ENCODE peak calls at places on chromosome 17, in six cellular contexts. R is uterus, S is cardiac muscle cell, X is heart left ventricle, L is IMR-90, E is esophagus squamous epithelium. G is an unnamed sample.

GRCh38 chr17:44892250-44892649 is 7.0 kb downstream of the EFTUD2 start:
- DNase-seq in R (no peak), S (no peak), X (no peak), L (no peak), E (no peak), G (no peak)

GRCh38 chr17:78558181-78558850 is 18.9 kb downstream of the DNAH17 start:
- DNase-seq in R (no peak), S (peak; percentile 30), X (no peak), L (no peak), E (no peak), G (peak; percentile 11)

GRCh38 chr17:29051194-29051593 is 8.3 kb downstream of the PIPOX start:
- DNase-seq in R (no peak), S (no peak), X (no peak), L (no peak), E (no peak), G (no peak)

GRCh38 chr17:32546031-32546444 is 59.2 kb downstream of the CDK5R1 start:
- DNase-seq in R (no peak), S (no peak), X (no peak), L (no peak), E (no peak), G (no peak)

GRCh38 chr17:73286863-73287296 is 24.9 kb downstream of the CDC42EP4 start:
- DNase-seq in R (peak; percentile 68), S (peak; percentile 73), X (no peak), L (peak; percentile 41), E (no peak), G (peak; percentile 73)

GRCh38 chr17:80605326-80606066 is 60.9 kb downstream of the RPTOR start:
- DNase-seq in R (no peak), S (peak; percentile 24), X (no peak), L (peak; percentile 44), E (no peak), G (no peak)

GRCh38 chr17:60231234-60231633 is 81.5 kb downstream of the CA4 start:
- DNase-seq in R (no peak), S (peak; percentile 57), X (no peak), L (peak; percentile 39), E (no peak), G (peak; percentile 67)

GRCh38 chr17:7281074-7281952 is at the start of gene SLC2A4:
- DNase-seq in R (peak; percentile 93), S (peak; percentile 96), X (peak; percentile 94), L (peak; percentile 90), E (no peak), G (peak; percentile 96)

GRCh38 chr17:31523862-31524730 is 132.6 kb downstream of the RAB11FIP4 start:
- DNase-seq in R (no peak), S (no peak), X (no peak), L (no peak), E (no peak), G (no peak)

GRCh38 chr17:9290226-9290613 is 268.9 kb downstream of the NTN1 start:
- DNase-seq in R (no peak), S (no peak), X (no peak), L (no peak), E (no peak), G (no peak)

GRCh38 chr17:8019665-8020064 is 17.2 kb downstream of the GUCY2D start:
- DNase-seq in R (no peak), S (no peak), X (no peak), L (peak; percentile 15), E (no peak), G (no peak)

GRCh38 chr17:70081885-70082284 is 6.9 kb downstream of the KCNJ16 start:
- DNase-seq in R (no peak), S (no peak), X (no peak), L (no peak), E (no peak), G (no peak)

DNA sequence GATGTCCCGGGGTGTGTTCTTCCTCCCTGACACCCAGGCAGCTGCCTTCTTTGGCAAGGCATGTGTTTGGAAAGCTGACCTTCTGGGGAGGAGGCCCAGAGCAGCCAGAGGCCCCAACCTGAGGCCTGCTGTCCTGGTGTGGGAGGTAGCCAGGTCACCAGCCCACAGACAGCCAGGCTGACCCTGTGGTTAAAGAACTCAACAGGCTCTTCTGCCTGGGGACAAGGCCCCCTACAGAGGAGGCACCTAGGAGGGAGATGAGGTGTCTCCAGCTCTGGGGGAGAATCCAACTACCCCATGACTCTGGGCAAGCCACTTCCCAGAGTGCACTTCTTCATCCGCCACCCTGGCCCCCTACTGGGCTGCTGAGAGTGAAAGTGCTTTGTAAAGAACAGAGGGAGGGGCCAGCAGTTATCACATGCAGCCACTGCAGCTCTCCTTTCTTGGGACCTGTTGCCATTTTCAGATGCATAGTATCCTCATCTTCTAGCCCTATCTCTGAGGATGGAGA is 13.1 kb upstream of the SREBF1 start:
- DNase-seq in R (peak; percentile 61), S (peak; percentile 68), X (peak; percentile 66), L (peak; percentile 43), E (no peak), G (peak; percentile 97)
- H3K4me3 ChIP-seq in R (no peak overlapping the region), S (no peak overlapping the region), X (no peak overlapping the region), L (no peak overlapping the region), E (no peak overlapping the region), G (no peak overlapping the region)

DNA sequence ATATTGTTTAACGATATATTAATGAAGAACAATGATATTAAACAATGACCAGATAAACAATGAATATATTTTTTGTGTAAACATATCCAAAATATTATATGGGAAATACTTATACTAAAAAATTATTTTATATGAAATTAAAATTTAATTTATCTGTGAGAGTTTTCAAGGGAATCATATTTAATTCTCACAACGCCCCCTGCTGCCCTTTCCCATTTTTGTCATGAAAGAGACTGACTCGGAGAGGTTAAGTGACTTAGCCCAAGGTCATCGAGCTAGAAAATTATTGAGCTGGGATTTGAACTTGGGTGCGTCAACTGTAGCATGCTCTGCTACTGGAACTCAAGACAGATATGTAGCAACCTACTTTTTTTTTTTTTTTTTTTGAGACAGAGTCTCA is 7.2 kb upstream of the MYCBPAP start:
- DNase-seq in R (no peak), S (peak; percentile 31), X (no peak), L (no peak), E (no peak), G (peak; percentile 33)
- TF ChIP-seq CTCF in R (no peak), S (peak; percentile 47), X (peak; percentile 21), L (peak; percentile 41), E (peak; percentile 43), G (peak; percentile 58)

GRCh38 chr17:58249270-58250133 is 11.1 kb downstream of the LPO start:
- DNase-seq in R (peak; percentile 54), S (peak; percentile 67), X (peak; percentile 59), L (peak; percentile 31), E (no peak), G (peak; percentile 40)
- H3K4me3 ChIP-seq in R (peak overlapping the region; percentile 43), S (peak overlapping the region; percentile 24), X (peak overlapping the region; percentile 36), L (peak overlapping the region; percentile 69), E (peak overlapping the region; percentile 43), G (peak overlapping the region; percentile 56)

DNA sequence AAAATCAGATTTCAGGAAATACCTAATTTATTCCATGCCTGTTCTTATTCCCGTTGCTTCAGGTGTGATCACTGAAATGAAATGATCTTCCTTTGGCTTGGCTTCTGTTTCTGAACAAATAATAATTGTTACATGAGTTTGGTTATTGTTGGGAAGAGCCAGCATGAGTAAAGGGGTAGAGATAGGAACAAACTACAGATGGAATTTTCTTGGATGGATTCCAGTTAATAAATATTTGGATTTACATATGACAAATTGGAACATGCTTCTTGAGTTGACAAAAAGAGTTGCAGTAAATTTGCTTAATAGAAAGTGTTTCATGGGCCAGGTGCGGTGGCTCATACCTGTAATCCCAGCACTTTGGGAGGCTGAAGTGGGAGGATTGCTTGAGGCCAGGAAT is 28.2 kb downstream of the TAC4 start:
- DNase-seq in R (no peak), S (no peak), X (no peak), L (no peak), E (no peak), G (no peak)
- TF ChIP-seq CTCF in R (no peak), S (no peak), X (no peak), L (no peak), E (no peak), G (no peak)

DNA sequence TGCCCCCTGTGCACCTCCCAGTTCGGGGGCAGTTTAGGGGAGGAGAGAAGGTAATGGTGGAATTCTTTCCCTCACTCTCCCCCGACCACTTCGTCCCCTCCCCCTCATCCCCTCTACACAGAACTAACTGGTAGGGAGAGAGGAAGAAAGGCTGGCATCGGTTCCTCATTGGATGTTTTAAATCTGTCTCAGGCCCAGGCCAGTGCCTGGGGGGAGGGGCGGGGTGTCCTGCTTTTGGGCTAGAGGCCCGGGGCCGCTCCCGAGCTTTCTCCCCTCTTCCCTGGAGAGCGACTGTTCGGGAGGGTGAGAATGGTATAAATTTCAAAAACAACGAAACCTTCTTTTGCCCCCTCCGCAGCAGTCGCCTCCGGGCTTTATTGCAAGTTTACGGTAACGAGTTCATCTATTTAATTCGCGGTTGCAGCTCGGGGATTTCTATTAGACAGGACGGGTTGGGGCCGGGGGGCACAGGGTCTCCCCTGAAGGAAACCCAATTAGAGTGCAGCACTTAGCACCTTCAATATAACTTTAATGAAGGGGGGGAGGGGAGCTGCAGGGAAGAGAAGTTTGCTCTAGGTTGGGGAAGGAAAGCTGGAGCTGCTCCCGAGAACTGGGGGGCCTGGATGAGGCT is at the start of gene PRAC2:
- DNase-seq in R (no peak), S (no peak), X (no peak), L (no peak), E (no peak), G (no peak)
- H3K4me3 ChIP-seq in R (no peak within 1 kb of the TSS), S (no peak within 1 kb of the TSS), X (no peak within 1 kb of the TSS), L (no peak within 1 kb of the TSS), E (no peak within 1 kb of the TSS), G (no peak within 1 kb of the TSS)

DNA sequence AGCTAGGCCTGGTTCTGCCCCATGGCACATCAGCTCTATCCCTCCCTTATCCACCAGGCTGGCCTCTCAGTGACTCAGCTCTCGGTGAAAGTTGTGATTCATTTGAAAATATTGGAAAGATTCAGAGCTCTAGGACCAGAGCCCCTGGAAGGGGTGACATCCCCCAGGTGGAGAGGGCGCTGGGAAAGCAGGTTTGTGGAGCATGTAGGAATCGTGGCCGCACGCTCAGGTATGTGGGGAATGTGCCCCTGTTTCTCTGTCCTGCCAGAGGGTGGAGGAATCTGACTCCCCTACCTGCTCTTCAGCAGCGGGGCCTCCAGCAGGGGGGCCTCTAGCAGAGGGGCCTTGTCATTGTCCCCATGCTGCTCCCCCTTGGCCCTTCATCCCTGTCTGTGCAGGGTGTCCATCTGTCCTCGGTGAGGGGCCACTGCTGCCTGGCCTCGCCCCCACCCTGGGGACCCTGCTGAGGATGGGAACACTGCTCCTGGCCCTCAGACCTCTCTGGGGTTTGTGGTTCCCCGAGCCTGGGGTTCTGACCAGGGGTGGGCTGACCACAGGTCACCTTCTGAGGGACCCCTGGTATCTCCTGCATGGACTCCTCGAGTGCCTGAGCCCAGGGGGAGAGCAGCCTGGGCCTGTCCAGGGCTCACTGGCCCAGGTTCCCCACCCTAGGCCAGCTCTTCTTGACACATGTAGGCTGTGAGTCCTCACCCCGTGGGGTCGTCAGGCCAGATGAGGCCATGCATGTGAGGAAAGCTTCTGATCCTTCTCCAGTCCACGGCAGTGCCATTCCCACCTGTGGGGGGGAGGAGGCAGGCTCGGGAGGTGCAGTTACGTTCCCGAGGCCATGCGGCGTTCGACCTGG is 47.5 kb downstream of the NT5M start:
- DNase-seq in R (no peak), S (no peak), X (no peak), L (peak; percentile 54), E (no peak), G (peak; percentile 41)
- TF ChIP-seq CTCF in R (no peak), S (no peak), X (no peak), L (no peak), E (no peak), G (no peak)